ENCODE peak calls at places on chromosomes 11 and 22, in five cellular contexts. Z is fibroblast of lung, L is progenitor cell of endocrine pancreas, M is breast epithelium, G is gastrocnemius medialis. R is an unnamed sample.

GRCh38 chr22:19820880-19821522 is 33.7 kb downstream of the GNB1L start:
- DNase-seq in M (peak; percentile 15), G (no peak), Z (no peak), L (peak; percentile 8), R (no peak)

GRCh38 chr11:77197626-77198320 is 69.7 kb downstream of the MYO7A start:
- DNase-seq in M (no peak), Z (no peak), G (peak; percentile 6), L (no peak), R (peak; percentile 12)

GRCh38 chr11:12240669-12241068 is 130.3 kb downstream of the MICAL2 start:
- DNase-seq in Z (no peak), L (no peak), G (peak; percentile 77), M (no peak), R (no peak)

GRCh38 chr11:62018978-62019664 is 51.7 kb upstream of the FTH1 start:
- DNase-seq in M (no peak), L (no peak), G (no peak), Z (no peak), R (no peak)

GRCh38 chr11:75673977-75674582 is 5.2 kb upstream of the MAP6 start:
- DNase-seq in M (no peak), Z (peak; percentile 61), G (no peak), L (no peak), R (no peak)

GRCh38 chr11:2383823-2384722 is 7.0 kb downstream of the CD81 start:
- DNase-seq in Z (no peak), G (no peak), M (no peak), L (no peak), R (no peak)

GRCh38 chr11:17238377-17238776 is 30.6 kb upstream of the PIK3C2A start:
- DNase-seq in M (peak; percentile 62), Z (no peak), G (no peak), L (no peak), R (no peak)

GRCh38 chr11:103111400-103111799 is 2.2 kb downstream of the DYNC2H1 start:
- DNase-seq in G (no peak), L (no peak), Z (no peak), M (no peak), R (no peak)

GRCh38 chr11:71309181-71309580 is 56.8 kb upstream of the SHANK2 start:
- DNase-seq in G (no peak), M (peak; percentile 4), L (no peak), Z (no peak), R (peak; percentile 14)

GRCh38 chr11:118843518-118843917 is 40.2 kb upstream of the CXCR5 start:
- DNase-seq in Z (peak; percentile 15), M (no peak), G (no peak), L (no peak), R (no peak)

GRCh38 chr22:17264321-17265052 is 45.3 kb upstream of the ADA2 start:
- DNase-seq in Z (peak; percentile 52), M (no peak), L (no peak), G (peak; percentile 84), R (peak; percentile 42)

GRCh38 chr22:21694394-21694793 is 28.6 kb downstream of the PPIL2 start:
- DNase-seq in M (no peak), Z (no peak), G (no peak), L (no peak), R (no peak)

GRCh38 chr11:995752-996420 is 40.6 kb downstream of the MUC6 start:
- DNase-seq in G (no peak), M (no peak), L (no peak), Z (peak; percentile 86), R (peak; percentile 57)

GRCh38 chr22:25405854-25406509 is 158.5 kb upstream of the GRK3 start:
- DNase-seq in Z (no peak), L (no peak), M (no peak), G (no peak), R (no peak)

GRCh38 chr11:104813532-104813931 is 84.7 kb downstream of the CASP12 start:
- DNase-seq in Z (no peak), G (no peak), M (no peak), L (no peak), R (no peak)

GRCh38 chr11:69828971-69829344 is 9.7 kb upstream of the FGF3 start:
- DNase-seq in M (no peak), G (no peak), L (no peak), Z (no peak), R (no peak)

GRCh38 chr11:911031-911889 is 650 bp upstream of the CHID1 start:
- DNase-seq in M (no peak), Z (peak; percentile 83), L (peak; percentile 44), G (peak; percentile 29), R (peak; percentile 77)

GRCh38 chr22:22787151-22787550 is 100.5 kb upstream of the IGLL5 start:
- DNase-seq in L (no peak), M (no peak), Z (no peak), G (no peak), R (no peak)

GRCh38 chr11:96579642-96580041 is 189.8 kb downstream of the JRKL start:
- DNase-seq in Z (no peak), L (no peak), G (no peak), M (no peak), R (no peak)

GRCh38 chr11:13861411-13861810 is 101.1 kb upstream of the SPON1 start:
- DNase-seq in M (no peak), G (no peak), L (no peak), Z (no peak), R (no peak)

GRCh38 chr11:122340607-122341006 is 224.6 kb upstream of the BLID start:
- DNase-seq in G (no peak), L (no peak), M (no peak), Z (no peak), R (no peak)

GRCh38 chr11:2237457-2238238 is 32.7 kb downstream of the ASCL2 start:
- DNase-seq in M (no peak), G (no peak), Z (no peak), L (no peak), R (no peak)

GRCh38 chr11:86069408-86070086 is 663 bp upstream of the PICALM start:
- DNase-seq in L (no peak), M (peak; percentile 46), Z (peak; percentile 99), G (peak; percentile 38), R (no peak)

GRCh38 chr22:38494498-38494897 is 11.6 kb downstream of the DDX17 start:
- DNase-seq in Z (peak; percentile 90), L (no peak), G (no peak), M (no peak), R (no peak)

GRCh38 chr11:119205080-119205479 is 1.1 kb upstream of the CBL start:
- DNase-seq in L (no peak), G (peak; percentile 28), Z (no peak), M (no peak), R (no peak)

GRCh38 chr11:104581246-104581980 is 316.8 kb downstream of the CASP12 start:
- DNase-seq in L (no peak), M (no peak), G (no peak), Z (peak; percentile 36), R (no peak)

GRCh38 chr11:102186836-102187235 is 76.6 kb downstream of the YAP1 start:
- DNase-seq in G (no peak), M (no peak), L (no peak), Z (peak; percentile 30), R (no peak)

GRCh38 chr22:31870890-31871289 is 73.4 kb upstream of the YWHAH start:
- DNase-seq in G (no peak), L (no peak), M (no peak), Z (peak; percentile 71), R (no peak)

GRCh38 chr11:1652778-1653540 is 23.4 kb downstream of the KRTAP5-5 start:
- DNase-seq in M (peak; percentile 48), G (peak; percentile 52), L (peak; percentile 83), Z (peak; percentile 22), R (peak; percentile 71)

GRCh38 chr11:96486890-96487633 is 97.2 kb downstream of the JRKL start:
- DNase-seq in M (no peak), L (no peak), G (no peak), Z (peak; percentile 36), R (no peak)

GRCh38 chr11:130478881-130479280 is 30.4 kb downstream of the ADAMTS15 start:
- DNase-seq in Z (peak; percentile 46), M (no peak), L (no peak), G (no peak), R (no peak)

DNA sequence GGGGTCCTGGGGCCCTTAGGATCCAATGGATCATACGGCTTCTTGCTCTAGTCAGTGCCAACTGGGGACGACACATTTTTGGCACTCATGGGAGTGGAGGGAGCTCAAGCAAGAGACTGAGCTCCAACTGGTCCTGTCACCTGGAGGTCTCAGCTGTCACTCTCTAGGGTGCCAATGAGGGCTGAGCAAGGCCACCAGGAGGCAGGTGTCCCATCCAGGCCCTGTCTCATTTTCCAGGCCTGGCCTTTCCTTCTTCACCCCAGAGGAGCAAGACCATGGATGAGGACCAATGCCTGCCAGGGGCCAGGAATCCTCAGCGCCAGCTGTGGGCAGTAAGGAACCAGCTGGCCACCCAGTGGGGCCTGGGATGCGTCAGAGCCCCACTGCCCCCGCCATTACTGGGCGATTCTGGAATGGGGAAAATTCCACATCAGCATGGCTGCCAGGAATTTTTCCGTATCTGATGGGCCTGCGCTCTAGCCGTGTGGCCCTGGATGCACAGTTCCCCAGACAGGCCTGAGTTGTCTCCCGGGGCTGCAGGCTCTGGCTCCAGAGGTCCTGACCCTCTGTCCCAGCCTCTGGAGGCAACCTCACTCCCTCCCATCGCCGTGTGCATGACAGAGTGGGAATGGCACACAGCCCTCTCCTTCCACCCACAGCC is 676 bp upstream of the GAL3ST1 start:
- DNase-seq in M (peak; percentile 45), Z (peak; percentile 84), L (no peak), G (no peak), R (no peak)
- TF ChIP-seq CTCF in M (no peak), Z (no peak), L (peak; percentile 41), G (no peak), R (no peak)

GRCh38 chr11:64283092-64283491 is 1.4 kb downstream of the BAD start:
- DNase-seq in M (no peak), L (no peak), Z (no peak), G (no peak), R (no peak)

GRCh38 chr11:64284048-64284961 is at the start of gene BAD:
- DNase-seq in Z (peak; percentile 85), M (peak; percentile 95), L (peak; percentile 92), G (peak; percentile 95), R (peak; percentile 88)

GRCh38 chr11:64286801-64287159 is 1.1 kb downstream of the GPR137 start:
- DNase-seq in L (no peak), Z (no peak), G (no peak), M (no peak), R (no peak)

GRCh38 chr11:64285885-64286800 is 495 bp downstream of the GPR137 start:
- DNase-seq in Z (no peak), M (peak; percentile 40), L (no peak), G (peak; percentile 73), R (no peak)

GRCh38 chr11:64284962-64285884 is at the start of gene GPR137:
- DNase-seq in Z (peak; percentile 61), G (peak; percentile 75), L (peak; percentile 84), M (peak; percentile 81), R (peak; percentile 83)
- TF ChIP-seq CTCF in Z (no peak), G (no peak), L (no peak), M (no peak), R (no peak)

GRCh38 chr22:49330421-49331222 is 497.1 kb downstream of the BRD1 start:
- DNase-seq in G (no peak), M (peak; percentile 12), L (peak; percentile 5), Z (no peak), R (no peak)
- TF ChIP-seq CTCF in G (no peak), M (no peak), L (no peak), Z (no peak), R (no peak)

DNA sequence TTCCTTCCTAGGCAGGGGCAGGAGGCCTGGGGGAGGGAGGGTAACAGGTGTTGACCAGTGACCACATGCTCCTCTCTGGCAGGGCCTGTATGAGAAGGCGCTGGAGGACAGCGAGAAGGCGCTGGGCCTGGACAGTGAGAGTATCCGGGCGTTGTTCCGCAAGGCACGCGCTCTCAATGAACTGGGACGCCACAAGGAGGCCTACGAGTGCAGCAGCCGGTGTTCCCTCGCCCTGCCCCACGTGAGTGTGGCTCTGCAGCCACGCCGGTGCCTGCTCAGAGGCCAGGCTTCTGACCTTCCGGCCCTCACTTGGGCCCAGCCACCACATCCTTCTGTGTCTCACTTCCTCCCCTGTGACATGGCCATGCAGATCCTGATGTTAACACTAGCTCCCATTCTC is 25.8 kb downstream of the ZC3H7B start:
- DNase-seq in Z (no peak), M (no peak), L (no peak), G (peak; percentile 97), R (no peak)
- TF ChIP-seq CTCF in Z (no peak), M (no peak), L (no peak), G (peak; percentile 52), R (no peak)